ENCODE peak calls at places on chromosomes 5 and 9, in four cellular contexts. One of them, this sample, is unnamed.

GRCh38 chr9:6805532-6805931 is 47.8 kb downstream of the KDM4C start:
- DNase-seq in GM12864: no peak
- DNase-seq in Right ventricle myocardium superior: no peak
- DNase-seq in AG10803: peak; percentile 70
- DNase-seq in this sample: peak; percentile 78

GRCh38 chr5:14959443-14960119 is 88.0 kb upstream of the ANKH start:
- DNase-seq in GM12864: no peak
- DNase-seq in Right ventricle myocardium superior: no peak
- DNase-seq in AG10803: no peak
- DNase-seq in this sample: no peak

GRCh38 chr9:127612993-127613954 is 1.2 kb downstream of the STXBP1 start:
- DNase-seq in GM12864: no peak
- DNase-seq in Right ventricle myocardium superior: peak; percentile 89
- DNase-seq in AG10803: peak; percentile 64
- DNase-seq in this sample: peak; percentile 79

GRCh38 chr5:173319610-173320100 is 8.6 kb downstream of the STC2 start:
- DNase-seq in GM12864: no peak
- DNase-seq in Right ventricle myocardium superior: no peak
- DNase-seq in AG10803: no peak
- DNase-seq in this sample: no peak

GRCh38 chr5:54832846-54833245 is 152.5 kb downstream of the ESM1 start:
- DNase-seq in GM12864: no peak
- DNase-seq in Right ventricle myocardium superior: no peak
- DNase-seq in AG10803: no peak
- DNase-seq in this sample: no peak

GRCh38 chr5:14582797-14583137 is 1.2 kb downstream of the OTULINL start:
- DNase-seq in GM12864: no peak
- DNase-seq in Right ventricle myocardium superior: no peak
- DNase-seq in AG10803: no peak
- DNase-seq in this sample: no peak

GRCh38 chr5:158388018-158388417 is 529.1 kb upstream of the CLINT1 start:
- DNase-seq in GM12864: no peak
- DNase-seq in Right ventricle myocardium superior: no peak
- DNase-seq in AG10803: no peak
- DNase-seq in this sample: no peak

GRCh38 chr5:11619339-11620028 is 284.8 kb downstream of the CTNND2 start:
- DNase-seq in GM12864: no peak
- DNase-seq in Right ventricle myocardium superior: no peak
- DNase-seq in AG10803: no peak
- DNase-seq in this sample: no peak

GRCh38 chr5:175672976-175673648 is 15.2 kb downstream of the HRH2 start:
- DNase-seq in GM12864: no peak
- DNase-seq in Right ventricle myocardium superior: no peak
- DNase-seq in AG10803: no peak
- DNase-seq in this sample: no peak

GRCh38 chr5:116135344-116135743 is 50.5 kb downstream of the COMMD10 start:
- DNase-seq in GM12864: peak; percentile 36
- DNase-seq in Right ventricle myocardium superior: no peak
- DNase-seq in AG10803: no peak
- DNase-seq in this sample: no peak

GRCh38 chr9:134661791-134662142 is 20.2 kb downstream of the COL5A1 start:
- DNase-seq in GM12864: no peak
- DNase-seq in Right ventricle myocardium superior: no peak
- DNase-seq in AG10803: peak; percentile 91
- DNase-seq in this sample: peak; percentile 76

GRCh38 chr5:125125031-125125823 is 378.8 kb upstream of the ZNF608 start:
- DNase-seq in GM12864: no peak
- DNase-seq in Right ventricle myocardium superior: no peak
- DNase-seq in AG10803: no peak
- DNase-seq in this sample: no peak

GRCh38 chr5:89597878-89598277 is 714.9 kb upstream of the MEF2C start:
- DNase-seq in GM12864: peak; percentile 35
- DNase-seq in Right ventricle myocardium superior: no peak
- DNase-seq in AG10803: no peak
- DNase-seq in this sample: no peak

GRCh38 chr5:176887252-176887849 is 11.8 kb downstream of the HK3 start:
- DNase-seq in GM12864: no peak
- DNase-seq in Right ventricle myocardium superior: peak; percentile 18
- DNase-seq in AG10803: no peak
- DNase-seq in this sample: no peak

GRCh38 chr9:89890326-89890980 is 285.6 kb downstream of the GADD45G start:
- DNase-seq in GM12864: no peak
- DNase-seq in Right ventricle myocardium superior: no peak
- DNase-seq in AG10803: no peak
- DNase-seq in this sample: no peak

GRCh38 chr5:42994285-42995151 is 45.6 kb downstream of the ANXA2R start:
- DNase-seq in GM12864: peak; percentile 70
- DNase-seq in Right ventricle myocardium superior: peak; percentile 89
- DNase-seq in AG10803: peak; percentile 89
- DNase-seq in this sample: peak; percentile 55

GRCh38 chr5:106127341-106127781 is 1543.4 kb downstream of the EFNA5 start:
- DNase-seq in GM12864: peak; percentile 21
- DNase-seq in Right ventricle myocardium superior: no peak
- DNase-seq in AG10803: no peak
- DNase-seq in this sample: no peak

GRCh38 chr9:22838266-22838665 is 391.6 kb downstream of the DMRTA1 start:
- DNase-seq in GM12864: no peak
- DNase-seq in Right ventricle myocardium superior: no peak
- DNase-seq in AG10803: no peak
- DNase-seq in this sample: no peak

GRCh38 chr9:34891386-34891785 is 66.7 kb upstream of the PHF24 start:
- DNase-seq in GM12864: no peak
- DNase-seq in Right ventricle myocardium superior: no peak
- DNase-seq in AG10803: no peak
- DNase-seq in this sample: no peak

GRCh38 chr5:138064526-138064925 is 19.3 kb upstream of the WNT8A start:
- DNase-seq in GM12864: no peak
- DNase-seq in Right ventricle myocardium superior: no peak
- DNase-seq in AG10803: peak; percentile 31
- DNase-seq in this sample: no peak

GRCh38 chr9:91948423-91949292 is 1.4 kb downstream of the ROR2 start:
- DNase-seq in GM12864: no peak
- DNase-seq in Right ventricle myocardium superior: peak; percentile 47
- DNase-seq in AG10803: no peak
- DNase-seq in this sample: peak; percentile 52

GRCh38 chr9:78938821-78939220 is 632.9 kb upstream of the TLE4 start:
- DNase-seq in GM12864: no peak
- DNase-seq in Right ventricle myocardium superior: no peak
- DNase-seq in AG10803: peak; percentile 55
- DNase-seq in this sample: no peak

GRCh38 chr5:15008911-15009310 is 137.3 kb upstream of the ANKH start:
- DNase-seq in GM12864: no peak
- DNase-seq in Right ventricle myocardium superior: no peak
- DNase-seq in AG10803: no peak
- DNase-seq in this sample: no peak

GRCh38 chr5:168874713-168875380 is 295.7 kb upstream of the PANK3 start:
- DNase-seq in GM12864: no peak
- DNase-seq in Right ventricle myocardium superior: no peak
- DNase-seq in AG10803: peak; percentile 13
- DNase-seq in this sample: peak; percentile 13

GRCh38 chr9:87336914-87337333 is 160.7 kb upstream of the DAPK1 start:
- DNase-seq in GM12864: peak; percentile 48
- DNase-seq in Right ventricle myocardium superior: no peak
- DNase-seq in AG10803: peak; percentile 88
- DNase-seq in this sample: peak; percentile 33

GRCh38 chr9:105690742-105691141 is 3.6 kb upstream of the TMEM38B start:
- DNase-seq in GM12864: no peak
- DNase-seq in Right ventricle myocardium superior: no peak
- DNase-seq in AG10803: peak; percentile 5
- DNase-seq in this sample: peak; percentile 48

GRCh38 chr5:175246242-175246891 is 197.6 kb downstream of the DRD1 start:
- DNase-seq in GM12864: no peak
- DNase-seq in Right ventricle myocardium superior: no peak
- DNase-seq in AG10803: peak; percentile 91
- DNase-seq in this sample: peak; percentile 89

This sample was measured in AG08396.